ENCODE peak calls at places on chromosomes 3 and 15, in eight cellular contexts. O is A549, K is esophagus squamous epithelium, J is prostate gland, D is tibial nerve, N is K562, V is spleen, W is HCT116. C is an unnamed sample. For H3K4me1, the result is how much of the 10 kb centered on the place peaks cover.

GRCh38 chr3:118942195-118942594 is 92.5 kb downstream of the IGSF11 start:
- DNase-seq in O (no peak), K (no peak), J (no peak), D (no peak), N (no peak), V (no peak), W (no peak), C (no peak)

GRCh38 chr3:10249833-10250232 is 1.6 kb downstream of the TATDN2 start:
- DNase-seq in O (no peak), K (no peak), J (no peak), D (no peak), N (no peak), V (no peak), W (no peak), C (no peak)

GRCh38 chr15:74133071-74133702 is 2.8 kb downstream of the ISLR2 start:
- DNase-seq in O (no peak), K (no peak), J (no peak), D (no peak), N (no peak), V (no peak), W (no peak), C (no peak)

GRCh38 chr3:10702961-10703740 is 112.9 kb upstream of the SLC6A11 start:
- DNase-seq in O (no peak), K (no peak), J (no peak), D (no peak), N (peak), V (no peak), W (peak), C (no peak)

GRCh38 chr3:102205647-102206046 is 229.2 kb upstream of the ZPLD1 start:
- DNase-seq in O (no peak), K (no peak), J (no peak), D (no peak), N (no peak), V (no peak), W (no peak), C (no peak)

GRCh38 chr3:42892169-42892568 is 13.8 kb upstream of the ZNF662 start:
- DNase-seq in O (no peak), K (no peak), J (no peak), D (no peak), N (no peak), V (no peak), W (no peak), C (no peak)

GRCh38 chr15:92877000-92877399 is 23.1 kb upstream of the CHD2 start:
- DNase-seq in O (peak), K (no peak), J (no peak), D (no peak), N (no peak), V (no peak), W (no peak), C (no peak)

GRCh38 chr3:72580246-72580756 is 267.9 kb downstream of the SHQ1 start:
- DNase-seq in O (no peak), K (no peak), J (no peak), D (no peak), N (no peak), V (no peak), W (no peak), C (no peak)

GRCh38 chr15:101115887-101116680 is 135.8 kb downstream of the CHSY1 start:
- DNase-seq in O (no peak), K (no peak), J (no peak), D (peak), N (no peak), V (peak), W (no peak), C (no peak)

GRCh38 chr15:81309647-81310460 is 14.1 kb downstream of the STARD5 start:
- DNase-seq in O (no peak), K (no peak), J (no peak), D (no peak), N (no peak), V (no peak), W (no peak), C (no peak)

GRCh38 chr3:16824085-16824696 is 60.6 kb upstream of the PLCL2 start:
- DNase-seq in O (no peak), K (no peak), J (no peak), D (no peak), N (no peak), V (no peak), W (no peak), C (no peak)

GRCh38 chr15:85584791-85585360 is 204.5 kb downstream of the AKAP13 start:
- DNase-seq in O (no peak), K (no peak), J (no peak), D (no peak), N (no peak), V (no peak), W (no peak), C (no peak)

GRCh38 chr15:69060744-69061143 is 46.2 kb downstream of the NOX5 start:
- DNase-seq in O (no peak), K (no peak), J (no peak), D (no peak), N (no peak), V (no peak), W (no peak), C (no peak)

GRCh38 chr15:68598171-68599152 is 19.7 kb downstream of the CORO2B start:
- DNase-seq in O (no peak), K (no peak), J (no peak), D (no peak), N (no peak), V (peak), W (no peak), C (no peak)

GRCh38 chr3:20072422-20072821 is 32.2 kb downstream of the KAT2B start:
- DNase-seq in O (no peak), K (no peak), J (no peak), D (no peak), N (no peak), V (no peak), W (no peak), C (peak)

GRCh38 chr15:45521596-45522167 is 873 bp downstream of the SLC30A4 start:
- DNase-seq in O (peak), K (no peak), J (peak), D (no peak), N (no peak), V (no peak), W (no peak), C (no peak)

GRCh38 chr3:16432714-16433113 is 80.8 kb downstream of the RFTN1 start:
- DNase-seq in O (no peak), K (no peak), J (no peak), D (no peak), N (no peak), V (no peak), W (no peak), C (no peak)

GRCh38 chr15:39854161-39854560 is 65.9 kb downstream of the GPR176 start:
- DNase-seq in O (no peak), K (no peak), J (no peak), D (no peak), N (no peak), V (no peak), W (no peak), C (no peak)

GRCh38 chr3:158950131-158950901 is 148.5 kb downstream of the MFSD1 start:
- DNase-seq in O (no peak), K (no peak), J (no peak), D (no peak), N (no peak), V (no peak), W (no peak), C (no peak)

GRCh38 chr15:42373936-42374335 is 14.6 kb downstream of the CAPN3 start:
- DNase-seq in O (no peak), K (no peak), J (no peak), D (no peak), N (no peak), V (no peak), W (no peak), C (no peak)

GRCh38 chr3:28986922-28987321 is 293.9 kb upstream of the RBMS3 start:
- DNase-seq in O (no peak), K (no peak), J (no peak), D (no peak), N (no peak), V (no peak), W (no peak), C (no peak)

GRCh38 chr3:193157051-193157450 is 84.0 kb upstream of the PLAAT1 start:
- DNase-seq in O (no peak), K (no peak), J (no peak), D (no peak), N (peak), V (no peak), W (no peak), C (no peak)

GRCh38 chr3:11476814-11477213 is 166.9 kb downstream of the VGLL4 start:
- DNase-seq in O (no peak), K (no peak), J (no peak), D (no peak), N (no peak), V (no peak), W (no peak), C (no peak)

GRCh38 chr3:99789322-99789721 is 28.3 kb upstream of the CMSS1 start:
- DNase-seq in O (peak), K (no peak), J (no peak), D (no peak), N (peak), V (no peak), W (peak), C (no peak)

GRCh38 chr3:174907628-174908407 is 48.7 kb downstream of the NAALADL2 start:
- DNase-seq in O (no peak), K (no peak), J (no peak), D (no peak), N (no peak), V (no peak), W (no peak), C (no peak)

GRCh38 chr3:182808041-182808765 is 14.9 kb downstream of the ATP11B start:
- DNase-seq in O (no peak), K (no peak), J (no peak), D (no peak), N (no peak), V (no peak), W (no peak), C (no peak)

GRCh38 chr3:11350374-11350773 is 78.2 kb downstream of the ATG7 start:
- DNase-seq in O (peak), K (no peak), J (no peak), D (no peak), N (no peak), V (no peak), W (no peak), C (no peak)

GRCh38 chr15:71800835-71801745 is 9.3 kb upstream of the NR2E3 start:
- DNase-seq in O (peak), K (no peak), J (peak), D (no peak), N (peak), V (no peak), W (peak), C (no peak)

GRCh38 chr3:191699546-191699945 is 238.6 kb downstream of the PYDC2 start:
- DNase-seq in O (no peak), K (no peak), J (no peak), D (no peak), N (no peak), V (no peak), W (no peak), C (no peak)

GRCh38 chr15:37695719-37696118 is 238.7 kb upstream of the TMCO5A start:
- DNase-seq in O (no peak), K (no peak), J (no peak), D (no peak), N (no peak), V (no peak), W (no peak), C (no peak)

GRCh38 chr3:124272611-124273151 is 280.8 kb upstream of the ROPN1 start:
- DNase-seq in O (no peak), K (no peak), J (no peak), D (no peak), N (no peak), V (no peak), W (no peak), C (no peak)

GRCh38 chr3:18641916-18642315 is 216.8 kb upstream of the SATB1 start:
- DNase-seq in O (no peak), K (no peak), J (no peak), D (no peak), N (no peak), V (no peak), W (no peak), C (no peak)

GRCh38 chr3:24494616-24495333 is at the start of gene THRB:
- DNase-seq in O (peak), K (no peak), J (peak), D (peak), N (peak), V (peak), W (peak), C (no peak)
- TF ChIP-seq POLR2A in O (no peak), K (no peak), J (peak), D (no peak), N (peak), V (peak), W (no peak), C (peak)

DNA sequence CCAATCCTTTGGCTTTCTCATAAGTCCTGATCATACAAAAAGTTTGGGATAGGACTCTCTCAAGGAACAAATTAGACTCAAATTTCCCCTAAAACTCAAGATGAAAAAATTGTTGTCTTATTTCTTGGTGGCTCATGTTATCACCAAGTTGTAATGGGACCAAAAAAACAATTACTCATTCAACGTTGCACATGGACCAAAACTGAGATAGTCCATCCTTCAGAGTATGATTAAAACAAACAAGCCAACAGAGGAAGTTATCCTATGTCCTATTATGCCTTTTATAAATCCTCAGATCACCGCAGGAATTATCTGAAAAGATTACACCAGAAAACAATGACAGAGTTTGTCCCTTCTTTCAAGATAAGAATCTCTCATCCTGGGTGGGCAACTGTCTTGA is 90.6 kb downstream of the FOXP1 start:
- DNase-seq in O (no peak), K (no peak), J (no peak), D (no peak), N (no peak), V (no peak), W (no peak), C (no peak)
- H3K4me1 ChIP-seq in O (under half), K (under half), J (under half), D (under half), N (under half), V (half or more), W (under half), C (under half)

GRCh38 chr15:31327674-31328424 is 1.2 kb downstream of the KLF13 start:
- DNase-seq in O (peak), K (no peak), J (peak), D (no peak), N (peak), V (peak), W (no peak), C (no peak)
- TF ChIP-seq POLR2A in O (no peak), K (no peak), J (peak), D (peak), N (no peak), V (peak), W (no peak), C (peak)

GRCh38 chr3:61570813-61571212 is 9.4 kb downstream of the PTPRG start:
- DNase-seq in O (no peak), K (no peak), J (no peak), D (no peak), N (no peak), V (no peak), W (no peak), C (no peak)
- H3K4me1 ChIP-seq in O (under half), K (under half), J (under half), D (under half), N (under half), V (under half), W (under half), C (under half)